ENCODE peak calls at places on chromosome 1, in six cellular contexts. One of them, this sample, is unnamed.
A peak's percentile ranks its signal among the peaks of the same experiment; 100 is the strongest.

GRCh38 chr1:86981482-86982311 is 67.3 kb downstream of the HS2ST1 start:
- DNase-seq in erythroblast: no peak
- DNase-seq in astrocyte of the cerebellum: no peak
- DNase-seq in DMS 273 treated with DMSO at 0.1 percent for 48 hours: no peak
- DNase-seq in brain microvascular endothelial cell: no peak
- DNase-seq in mesenchymal stem cell: no peak
- DNase-seq in this sample: no peak

GRCh38 chr1:226792368-226792767 is 53.3 kb upstream of the ITPKB start:
- DNase-seq in erythroblast: no peak
- DNase-seq in mesenchymal stem cell: no peak
- DNase-seq in DMS 273 treated with DMSO at 0.1 percent for 48 hours: no peak
- DNase-seq in brain microvascular endothelial cell: no peak
- DNase-seq in astrocyte of the cerebellum: no peak
- DNase-seq in this sample: no peak

GRCh38 chr1:226786550-226786949 is 47.5 kb upstream of the ITPKB start:
- DNase-seq in astrocyte of the cerebellum: no peak
- DNase-seq in DMS 273 treated with DMSO at 0.1 percent for 48 hours: no peak
- DNase-seq in brain microvascular endothelial cell: no peak
- DNase-seq in mesenchymal stem cell: no peak
- DNase-seq in erythroblast: no peak
- DNase-seq in this sample: no peak

GRCh38 chr1:6809461-6809860 is 24.2 kb downstream of the CAMTA1 start:
- DNase-seq in DMS 273 treated with DMSO at 0.1 percent for 48 hours: no peak
- DNase-seq in mesenchymal stem cell: no peak
- DNase-seq in astrocyte of the cerebellum: no peak
- DNase-seq in brain microvascular endothelial cell: no peak
- DNase-seq in erythroblast: no peak
- DNase-seq in this sample: no peak

GRCh38 chr1:224615861-224616760 is at the start of gene CNIH3:
- DNase-seq in erythroblast: no peak
- DNase-seq in brain microvascular endothelial cell: no peak
- DNase-seq in astrocyte of the cerebellum: peak; percentile 68
- DNase-seq in DMS 273 treated with DMSO at 0.1 percent for 48 hours: peak; percentile 94
- DNase-seq in mesenchymal stem cell: peak; percentile 55
- DNase-seq in this sample: no peak

GRCh38 chr1:38129971-38130370 is 83.4 kb upstream of the POU3F1 start:
- DNase-seq in brain microvascular endothelial cell: no peak
- DNase-seq in erythroblast: no peak
- DNase-seq in DMS 273 treated with DMSO at 0.1 percent for 48 hours: no peak
- DNase-seq in mesenchymal stem cell: no peak
- DNase-seq in astrocyte of the cerebellum: no peak
- DNase-seq in this sample: no peak

GRCh38 chr1:211783897-211784296 is 46.7 kb downstream of the LPGAT1 start:
- DNase-seq in erythroblast: no peak
- DNase-seq in brain microvascular endothelial cell: no peak
- DNase-seq in DMS 273 treated with DMSO at 0.1 percent for 48 hours: no peak
- DNase-seq in mesenchymal stem cell: no peak
- DNase-seq in astrocyte of the cerebellum: no peak
- DNase-seq in this sample: peak; percentile 8

GRCh38 chr1:46409063-46409372 is 14.9 kb downstream of the FAAH start:
- DNase-seq in erythroblast: no peak
- DNase-seq in mesenchymal stem cell: no peak
- DNase-seq in astrocyte of the cerebellum: no peak
- DNase-seq in DMS 273 treated with DMSO at 0.1 percent for 48 hours: no peak
- DNase-seq in brain microvascular endothelial cell: no peak
- DNase-seq in this sample: no peak

GRCh38 chr1:210259496-210259895 is 26.9 kb downstream of the SERTAD4 start:
- DNase-seq in brain microvascular endothelial cell: peak; percentile 35
- DNase-seq in mesenchymal stem cell: peak; percentile 23
- DNase-seq in astrocyte of the cerebellum: peak; percentile 69
- DNase-seq in erythroblast: no peak
- DNase-seq in DMS 273 treated with DMSO at 0.1 percent for 48 hours: no peak
- DNase-seq in this sample: no peak

GRCh38 chr1:64711266-64711665 is 33.6 kb upstream of the RAVER2 start:
- DNase-seq in DMS 273 treated with DMSO at 0.1 percent for 48 hours: no peak
- DNase-seq in mesenchymal stem cell: no peak
- DNase-seq in erythroblast: no peak
- DNase-seq in brain microvascular endothelial cell: no peak
- DNase-seq in astrocyte of the cerebellum: no peak
- DNase-seq in this sample: no peak

GRCh38 chr1:43706598-43707190 is 642 bp upstream of the ST3GAL3 start:
- DNase-seq in DMS 273 treated with DMSO at 0.1 percent for 48 hours: no peak
- DNase-seq in astrocyte of the cerebellum: no peak
- DNase-seq in erythroblast: peak; percentile 60
- DNase-seq in mesenchymal stem cell: no peak
- DNase-seq in brain microvascular endothelial cell: no peak
- DNase-seq in this sample: peak; percentile 63

GRCh38 chr1:2985121-2985561 is 36.1 kb upstream of the ACTRT2 start:
- DNase-seq in DMS 273 treated with DMSO at 0.1 percent for 48 hours: no peak
- DNase-seq in mesenchymal stem cell: no peak
- DNase-seq in erythroblast: no peak
- DNase-seq in astrocyte of the cerebellum: no peak
- DNase-seq in brain microvascular endothelial cell: no peak
- DNase-seq in this sample: no peak

GRCh38 chr1:52502789-52503188 is 50.1 kb downstream of the TUT4 start:
- DNase-seq in mesenchymal stem cell: no peak
- DNase-seq in brain microvascular endothelial cell: no peak
- DNase-seq in erythroblast: peak; percentile 23
- DNase-seq in DMS 273 treated with DMSO at 0.1 percent for 48 hours: no peak
- DNase-seq in astrocyte of the cerebellum: no peak
- DNase-seq in this sample: no peak

GRCh38 chr1:25661043-25661807 is 44.6 kb downstream of the MAN1C1 start:
- DNase-seq in DMS 273 treated with DMSO at 0.1 percent for 48 hours: no peak
- DNase-seq in brain microvascular endothelial cell: no peak
- DNase-seq in astrocyte of the cerebellum: no peak
- DNase-seq in mesenchymal stem cell: peak; percentile 39
- DNase-seq in erythroblast: no peak
- DNase-seq in this sample: no peak

GRCh38 chr1:3641816-3642215 is 8.1 kb downstream of the WRAP73 start:
- DNase-seq in DMS 273 treated with DMSO at 0.1 percent for 48 hours: no peak
- DNase-seq in brain microvascular endothelial cell: no peak
- DNase-seq in erythroblast: no peak
- DNase-seq in astrocyte of the cerebellum: no peak
- DNase-seq in mesenchymal stem cell: no peak
- DNase-seq in this sample: no peak

GRCh38 chr1:161177936-161178244 is 583 bp upstream of the B4GALT3 start:
- DNase-seq in brain microvascular endothelial cell: no peak
- DNase-seq in mesenchymal stem cell: no peak
- DNase-seq in astrocyte of the cerebellum: no peak
- DNase-seq in DMS 273 treated with DMSO at 0.1 percent for 48 hours: no peak
- DNase-seq in erythroblast: no peak
- DNase-seq in this sample: no peak

GRCh38 chr1:6208723-6209660 is 3.1 kb downstream of the RNF207 start:
- DNase-seq in DMS 273 treated with DMSO at 0.1 percent for 48 hours: no peak
- DNase-seq in astrocyte of the cerebellum: no peak
- DNase-seq in erythroblast: peak; percentile 66
- DNase-seq in mesenchymal stem cell: peak; percentile 62
- DNase-seq in brain microvascular endothelial cell: no peak
- DNase-seq in this sample: peak; percentile 78

GRCh38 chr1:172638885-172639831 is 19.7 kb upstream of the FASLG start:
- DNase-seq in astrocyte of the cerebellum: peak; percentile 94
- DNase-seq in DMS 273 treated with DMSO at 0.1 percent for 48 hours: no peak
- DNase-seq in mesenchymal stem cell: peak; percentile 77
- DNase-seq in erythroblast: no peak
- DNase-seq in brain microvascular endothelial cell: peak; percentile 94
- DNase-seq in this sample: peak; percentile 33

GRCh38 chr1:88802950-88803349 is 88.4 kb downstream of the GTF2B start:
- DNase-seq in DMS 273 treated with DMSO at 0.1 percent for 48 hours: no peak
- DNase-seq in astrocyte of the cerebellum: peak; percentile 31
- DNase-seq in brain microvascular endothelial cell: peak; percentile 31
- DNase-seq in mesenchymal stem cell: peak; percentile 11
- DNase-seq in erythroblast: no peak
- DNase-seq in this sample: no peak

GRCh38 chr1:221611930-221612777 is 129.7 kb downstream of the DUSP10 start:
- DNase-seq in astrocyte of the cerebellum: peak; percentile 74
- DNase-seq in brain microvascular endothelial cell: peak; percentile 65
- DNase-seq in mesenchymal stem cell: peak; percentile 91
- DNase-seq in DMS 273 treated with DMSO at 0.1 percent for 48 hours: peak; percentile 18
- DNase-seq in erythroblast: no peak
- DNase-seq in this sample: peak; percentile 59

GRCh38 chr1:234499119-234500039 is 20.4 kb upstream of the TARBP1 start:
- DNase-seq in erythroblast: peak; percentile 94
- DNase-seq in brain microvascular endothelial cell: peak; percentile 89
- DNase-seq in mesenchymal stem cell: peak; percentile 85
- DNase-seq in astrocyte of the cerebellum: peak; percentile 78
- DNase-seq in DMS 273 treated with DMSO at 0.1 percent for 48 hours: peak; percentile 56
- DNase-seq in this sample: peak; percentile 96

GRCh38 chr1:160149235-160149634 is 2.2 kb upstream of the ATP1A4 start:
- DNase-seq in DMS 273 treated with DMSO at 0.1 percent for 48 hours: no peak
- DNase-seq in brain microvascular endothelial cell: no peak
- DNase-seq in astrocyte of the cerebellum: no peak
- DNase-seq in erythroblast: no peak
- DNase-seq in mesenchymal stem cell: no peak
- DNase-seq in this sample: no peak

GRCh38 chr1:17207966-17208418 is 3.1 kb downstream of the PADI1 start:
- DNase-seq in erythroblast: peak; percentile 12
- DNase-seq in DMS 273 treated with DMSO at 0.1 percent for 48 hours: no peak
- DNase-seq in mesenchymal stem cell: peak; percentile 75
- DNase-seq in astrocyte of the cerebellum: no peak
- DNase-seq in brain microvascular endothelial cell: peak; percentile 69
- DNase-seq in this sample: no peak

GRCh38 chr1:229855999-229856650 is 210.9 kb upstream of the GALNT2 start:
- DNase-seq in DMS 273 treated with DMSO at 0.1 percent for 48 hours: no peak
- DNase-seq in mesenchymal stem cell: no peak
- DNase-seq in brain microvascular endothelial cell: no peak
- DNase-seq in erythroblast: no peak
- DNase-seq in astrocyte of the cerebellum: no peak
- DNase-seq in this sample: peak; percentile 85

GRCh38 chr1:111442457-111442856 is 6.6 kb downstream of the WDR77 start:
- DNase-seq in DMS 273 treated with DMSO at 0.1 percent for 48 hours: no peak
- DNase-seq in brain microvascular endothelial cell: no peak
- DNase-seq in erythroblast: no peak
- DNase-seq in astrocyte of the cerebellum: no peak
- DNase-seq in mesenchymal stem cell: no peak
- DNase-seq in this sample: no peak

GRCh38 chr1:12346483-12347155 is 116.8 kb downstream of the VPS13D start:
- DNase-seq in erythroblast: no peak
- DNase-seq in mesenchymal stem cell: no peak
- DNase-seq in brain microvascular endothelial cell: no peak
- DNase-seq in astrocyte of the cerebellum: no peak
- DNase-seq in DMS 273 treated with DMSO at 0.1 percent for 48 hours: no peak
- DNase-seq in this sample: no peak

GRCh38 chr1:7616076-7616833 is 154.8 kb upstream of the VAMP3 start:
- DNase-seq in erythroblast: peak; percentile 32
- DNase-seq in mesenchymal stem cell: peak; percentile 60
- DNase-seq in brain microvascular endothelial cell: peak; percentile 8
- DNase-seq in astrocyte of the cerebellum: peak; percentile 24
- DNase-seq in DMS 273 treated with DMSO at 0.1 percent for 48 hours: no peak
- DNase-seq in this sample: peak; percentile 28

GRCh38 chr1:199753513-199753912 is 274.0 kb upstream of the NR5A2 start:
- DNase-seq in mesenchymal stem cell: no peak
- DNase-seq in erythroblast: no peak
- DNase-seq in brain microvascular endothelial cell: no peak
- DNase-seq in astrocyte of the cerebellum: no peak
- DNase-seq in DMS 273 treated with DMSO at 0.1 percent for 48 hours: no peak
- DNase-seq in this sample: no peak

This sample was measured in OCI-M1.